ENCODE peak calls at places on chromosomes 3 and 15, in nine cellular contexts. N, R, M, F, H, O, Y, J and C are unnamed samples.

GRCh38 chr3:86737517-86737916 is 253.4 kb downstream of the VGLL3 start:
- DNase-seq in N (no peak), R (no peak), M (no peak), F (no peak), H (no peak), O (no peak), Y (no peak), J (no peak), C (no peak)

GRCh38 chr3:125292015-125292414 is 79.5 kb upstream of the SLC12A8 start:
- DNase-seq in N (no peak), R (no peak), M (no peak), F (no peak), H (no peak), O (no peak), Y (no peak), J (no peak), C (no peak)

GRCh38 chr15:31365032-31365654 is 38.5 kb downstream of the KLF13 start:
- DNase-seq in N (no peak), R (no peak), M (no peak), F (no peak), H (no peak), O (no peak), Y (no peak), J (no peak), C (no peak)

GRCh38 chr3:97720417-97720816 is 44.1 kb upstream of the ARL6 start:
- DNase-seq in N (no peak), R (no peak), M (no peak), F (no peak), H (peak), O (no peak), Y (no peak), J (no peak), C (no peak)

GRCh38 chr3:157460253-157460652 is 23.6 kb downstream of the PTX3 start:
- DNase-seq in N (no peak), R (no peak), M (peak), F (no peak), H (peak), O (no peak), Y (no peak), J (peak), C (no peak)

GRCh38 chr3:127426444-127427168 is 138.8 kb upstream of the PRR20G start:
- DNase-seq in N (peak), R (no peak), M (no peak), F (peak), H (no peak), O (no peak), Y (no peak), J (no peak), C (no peak)

GRCh38 chr15:39396979-39397615 is 183.8 kb upstream of the THBS1 start:
- DNase-seq in N (no peak), R (no peak), M (no peak), F (no peak), H (no peak), O (no peak), Y (no peak), J (no peak), C (no peak)

GRCh38 chr15:25242166-25242879 is 196.5 kb downstream of the UBE3A start:
- DNase-seq in N (no peak), R (no peak), M (no peak), F (no peak), H (no peak), O (no peak), Y (no peak), J (no peak), C (no peak)

GRCh38 chr3:41652931-41653330 is 309.0 kb downstream of the ULK4 start:
- DNase-seq in N (peak), R (no peak), M (no peak), F (no peak), H (peak), O (no peak), Y (no peak), J (peak), C (no peak)

GRCh38 chr3:154972951-154973350 is 107.2 kb upstream of the MME start:
- DNase-seq in N (no peak), R (no peak), M (no peak), F (no peak), H (no peak), O (no peak), Y (no peak), J (peak), C (no peak)

GRCh38 chr3:52526151-52526561 is 7.5 kb downstream of the NT5DC2 start:
- DNase-seq in N (no peak), R (no peak), M (no peak), F (no peak), H (no peak), O (no peak), Y (no peak), J (no peak), C (no peak)

GRCh38 chr3:126133606-126134005 is 46.8 kb downstream of the ALDH1L1 start:
- DNase-seq in N (no peak), R (no peak), M (no peak), F (no peak), H (no peak), O (no peak), Y (no peak), J (no peak), C (no peak)

GRCh38 chr3:160184655-160185054 is 40.6 kb upstream of the C3orf80 start:
- DNase-seq in N (no peak), R (no peak), M (no peak), F (no peak), H (no peak), O (no peak), Y (no peak), J (no peak), C (no peak)

GRCh38 chr15:58077427-58077826 is 11.9 kb upstream of the ALDH1A2 start:
- DNase-seq in N (no peak), R (no peak), M (no peak), F (no peak), H (no peak), O (no peak), Y (no peak), J (peak), C (no peak)

GRCh38 chr15:55907797-55908196 is 85.6 kb downstream of the NEDD4 start:
- DNase-seq in N (no peak), R (no peak), M (peak), F (no peak), H (peak), O (no peak), Y (peak), J (peak), C (no peak)

GRCh38 chr3:38555149-38555840 is 59.2 kb downstream of the EXOG start:
- DNase-seq in N (peak), R (no peak), M (no peak), F (no peak), H (no peak), O (no peak), Y (no peak), J (no peak), C (no peak)

GRCh38 chr3:125381314-125381713 is 6.2 kb upstream of the ZNF148 start:
- DNase-seq in N (no peak), R (no peak), M (no peak), F (no peak), H (no peak), O (no peak), Y (no peak), J (no peak), C (no peak)

GRCh38 chr3:42814914-42815507 is 5.8 kb downstream of the ACKR2 start:
- DNase-seq in N (no peak), R (no peak), M (no peak), F (no peak), H (no peak), O (no peak), Y (no peak), J (no peak), C (no peak)

GRCh38 chr3:156764761-156765160 is 61.4 kb upstream of the LEKR1 start:
- DNase-seq in N (no peak), R (no peak), M (no peak), F (no peak), H (peak), O (no peak), Y (no peak), J (no peak), C (no peak)

GRCh38 chr3:86969500-86970189 is 21.3 kb downstream of the VGLL3 start:
- DNase-seq in N (peak), R (no peak), M (no peak), F (peak), H (peak), O (peak), Y (peak), J (peak), C (peak)

GRCh38 chr15:56732135-56732880 is 1.0 kb downstream of the ZNF280D start:
- DNase-seq in N (no peak), R (no peak), M (no peak), F (no peak), H (peak), O (no peak), Y (peak), J (peak), C (peak)

GRCh38 chr15:91824256-91824655 is 29.3 kb upstream of the SLCO3A1 start:
- DNase-seq in N (no peak), R (no peak), M (no peak), F (peak), H (no peak), O (no peak), Y (no peak), J (no peak), C (no peak)

GRCh38 chr3:135310317-135310716 is 515.3 kb downstream of the EPHB1 start:
- DNase-seq in N (peak), R (no peak), M (no peak), F (no peak), H (peak), O (no peak), Y (no peak), J (peak), C (no peak)

GRCh38 chr3:180119567-180119966 is 82.8 kb upstream of the PEX5L start:
- DNase-seq in N (no peak), R (no peak), M (no peak), F (no peak), H (no peak), O (no peak), Y (no peak), J (no peak), C (no peak)

GRCh38 chr3:128380295-128380694 is 86.4 kb downstream of the DNAJB8 start:
- DNase-seq in N (no peak), R (no peak), M (no peak), F (no peak), H (no peak), O (no peak), Y (no peak), J (no peak), C (no peak)

GRCh38 chr3:109268181-109268580 is 48.1 kb downstream of the DPPA2 start:
- DNase-seq in N (no peak), R (no peak), M (no peak), F (no peak), H (peak), O (no peak), Y (no peak), J (peak), C (no peak)

GRCh38 chr3:107543666-107544065 is 20.9 kb downstream of the BBX start:
- DNase-seq in N (no peak), R (no peak), M (no peak), F (peak), H (no peak), O (no peak), Y (peak), J (no peak), C (no peak)

GRCh38 chr15:62824111-62824737 is 218.3 kb upstream of the TPM1 start:
- DNase-seq in N (no peak), R (no peak), M (peak), F (no peak), H (peak), O (no peak), Y (peak), J (peak), C (no peak)

GRCh38 chr3:51682079-51682478 is 11.0 kb downstream of the TEX264 start:
- DNase-seq in N (peak), R (peak), M (peak), F (peak), H (peak), O (peak), Y (peak), J (peak), C (peak)

GRCh38 chr3:38650248-38650940 is 907 bp upstream of the SCN5A start:
- DNase-seq in N (peak), R (no peak), M (no peak), F (no peak), H (no peak), O (no peak), Y (peak), J (no peak), C (no peak)

GRCh38 chr15:75042730-75043508 is 19.5 kb downstream of the PPCDC start:
- DNase-seq in N (peak), R (peak), M (no peak), F (peak), H (peak), O (peak), Y (peak), J (peak), C (peak)

GRCh38 chr15:68650901-68651709 is 72.3 kb downstream of the CORO2B start:
- DNase-seq in N (peak), R (no peak), M (no peak), F (peak), H (peak), O (peak), Y (peak), J (no peak), C (no peak)

GRCh38 chr3:122555275-122556071 is 8.6 kb downstream of the PARP9 start:
- DNase-seq in N (peak), R (no peak), M (no peak), F (no peak), H (peak), O (no peak), Y (no peak), J (peak), C (no peak)

GRCh38 chr15:79455943-79456342 is 23.8 kb downstream of the MINAR1 start:
- DNase-seq in N (no peak), R (no peak), M (no peak), F (no peak), H (no peak), O (no peak), Y (no peak), J (no peak), C (no peak)

GRCh38 chr3:99520511-99520910 is 117.9 kb upstream of the COL8A1 start:
- DNase-seq in N (no peak), R (no peak), M (no peak), F (no peak), H (no peak), O (no peak), Y (no peak), J (no peak), C (no peak)

GRCh38 chr3:129556890-129557736 is 14.1 kb downstream of the H1-8 start:
- DNase-seq in N (no peak), R (no peak), M (no peak), F (no peak), H (no peak), O (no peak), Y (no peak), J (no peak), C (no peak)